ENCODE peak calls at places on chromosome 5, in eight cellular contexts. O, W, M, A, G, P, Z and B are unnamed samples.

GRCh38 chr5:167128581-167128980 is 1162.9 kb upstream of the WWC1 start:
- DNase-seq in O (no peak), W (no peak), M (no peak), A (no peak), G (no peak), P (no peak), Z (no peak), B (no peak)

GRCh38 chr5:173321886-173322285 is 6.3 kb downstream of the STC2 start:
- DNase-seq in O (no peak), W (no peak), M (no peak), A (no peak), G (no peak), P (no peak), Z (no peak), B (no peak)

GRCh38 chr5:150320048-150320555 is 17.4 kb upstream of the ARSI start:
- DNase-seq in O (no peak), W (peak; percentile 83), M (no peak), A (no peak), G (no peak), P (no peak), Z (no peak), B (peak; percentile 13)

GRCh38 chr5:67901816-67902496 is 313.6 kb upstream of the PIK3R1 start:
- DNase-seq in O (no peak), W (no peak), M (no peak), A (no peak), G (no peak), P (no peak), Z (no peak), B (no peak)

GRCh38 chr5:11289733-11290132 is 528.7 kb upstream of the DAP start:
- DNase-seq in O (no peak), W (no peak), M (no peak), A (no peak), G (no peak), P (no peak), Z (no peak), B (no peak)

GRCh38 chr5:132657676-132658382 is at the start of gene IL13:
- DNase-seq in O (no peak), W (no peak), M (no peak), A (no peak), G (no peak), P (no peak), Z (no peak), B (no peak)

GRCh38 chr5:172868924-172869565 is 35.0 kb downstream of the ERGIC1 start:
- DNase-seq in O (no peak), W (peak; percentile 78), M (no peak), A (no peak), G (no peak), P (no peak), Z (no peak), B (no peak)

GRCh38 chr5:33829430-33829829 is 62.4 kb downstream of the ADAMTS12 start:
- DNase-seq in O (no peak), W (no peak), M (no peak), A (no peak), G (no peak), P (no peak), Z (no peak), B (no peak)

GRCh38 chr5:33755216-33755615 is 136.6 kb downstream of the ADAMTS12 start:
- DNase-seq in O (no peak), W (no peak), M (no peak), A (peak; percentile 7), G (no peak), P (no peak), Z (no peak), B (no peak)